ENCODE peak calls at places on chromosomes 13 and 19, in six cellular contexts. X, A, K, L, S and M are unnamed samples.

GRCh38 chr19:2613507-2614295 is 88.8 kb downstream of the GNG7 start:
- DNase-seq in X (no peak), A (peak; percentile 29), K (peak; percentile 66), L (peak; percentile 50), S (peak; percentile 12), M (peak; percentile 59)

GRCh38 chr13:106568225-106569003 is 477 bp upstream of the ARGLU1 start:
- DNase-seq in X (no peak), A (no peak), K (no peak), L (no peak), S (no peak), M (no peak)

GRCh38 chr13:41199526-41199925 is 5.2 kb upstream of the KBTBD7 start:
- DNase-seq in X (no peak), A (no peak), K (no peak), L (no peak), S (no peak), M (no peak)

GRCh38 chr19:30690935-30691505 is 318.8 kb downstream of the ZNF536 start:
- DNase-seq in X (no peak), A (no peak), K (no peak), L (no peak), S (no peak), M (no peak)

GRCh38 chr13:69618393-69618792 is 489.2 kb upstream of the ATXN8OS start:
- DNase-seq in X (no peak), A (no peak), K (no peak), L (no peak), S (no peak), M (no peak)

GRCh38 chr13:66748712-66749111 is 481.4 kb downstream of the PCDH9 start:
- DNase-seq in X (no peak), A (no peak), K (no peak), L (no peak), S (no peak), M (no peak)

GRCh38 chr19:54549224-54549623 is 24.4 kb upstream of the LILRA2 start:
- DNase-seq in X (no peak), A (no peak), K (no peak), L (no peak), S (no peak), M (no peak)

GRCh38 chr19:35154535-35155406 is at the start of gene FXYD5:
- DNase-seq in X (peak; percentile 27), A (peak; percentile 72), K (no peak), L (peak; percentile 77), S (peak; percentile 80), M (peak; percentile 85)

GRCh38 chr13:41622545-41623429 is 165.4 kb downstream of the RGCC start:
- DNase-seq in X (no peak), A (no peak), K (no peak), L (no peak), S (peak; percentile 59), M (no peak)

GRCh38 chr13:28744091-28744536 is 25.3 kb upstream of the SLC46A3 start:
- DNase-seq in X (no peak), A (no peak), K (no peak), L (no peak), S (peak; percentile 80), M (peak; percentile 71)

GRCh38 chr13:33051632-33052031 is 35.4 kb downstream of the KL start:
- DNase-seq in X (no peak), A (no peak), K (no peak), L (no peak), S (no peak), M (no peak)

GRCh38 chr13:51999525-51999924 is 11.7 kb downstream of the ATP7B start:
- DNase-seq in X (no peak), A (peak; percentile 72), K (peak; percentile 60), L (no peak), S (peak; percentile 25), M (peak; percentile 71)

GRCh38 chr13:51937320-51938290 is 73.6 kb downstream of the ATP7B start:
- DNase-seq in X (no peak), A (no peak), K (no peak), L (no peak), S (no peak), M (no peak)

GRCh38 chr13:95535243-95535642 is 17.3 kb upstream of the CLDN10 start:
- DNase-seq in X (no peak), A (no peak), K (no peak), L (no peak), S (peak; percentile 73), M (no peak)

GRCh38 chr19:33398361-33399060 is 25.0 kb downstream of the CEBPG start:
- DNase-seq in X (no peak), A (no peak), K (no peak), L (no peak), S (no peak), M (peak; percentile 35)

GRCh38 chr19:6765738-6766356 is 1.4 kb downstream of the SH2D3A start:
- DNase-seq in X (no peak), A (no peak), K (no peak), L (peak; percentile 95), S (no peak), M (no peak)

GRCh38 chr19:39969681-39970423 is 1.1 kb upstream of the PSMC4 start:
- DNase-seq in X (no peak), A (no peak), K (no peak), L (no peak), S (no peak), M (no peak)

GRCh38 chr19:45467456-45468158 is at the start of gene FOSB:
- DNase-seq in X (peak; percentile 87), A (peak; percentile 95), K (peak; percentile 95), L (peak; percentile 94), S (peak; percentile 92), M (peak; percentile 96)

GRCh38 chr19:8210660-8211101 is 1.5 kb downstream of the CERS4 start:
- DNase-seq in X (no peak), A (no peak), K (no peak), L (no peak), S (no peak), M (no peak)

GRCh38 chr13:58369941-58370340 is 738.4 kb downstream of the PCDH17 start:
- DNase-seq in X (no peak), A (no peak), K (no peak), L (no peak), S (no peak), M (no peak)

GRCh38 chr19:33209844-33210230 is 15.7 kb downstream of the LRP3 start:
- DNase-seq in X (no peak), A (no peak), K (no peak), L (no peak), S (no peak), M (no peak)

GRCh38 chr13:92808007-92808406 is 418.6 kb upstream of the GPC6 start:
- DNase-seq in X (no peak), A (no peak), K (no peak), L (no peak), S (peak; percentile 45), M (no peak)

GRCh38 chr13:92806215-92806614 is 420.4 kb upstream of the GPC6 start:
- DNase-seq in X (no peak), A (no peak), K (no peak), L (no peak), S (no peak), M (no peak)

GRCh38 chr13:92805766-92806165 is 420.8 kb upstream of the GPC6 start:
- DNase-seq in X (no peak), A (no peak), K (no peak), L (no peak), S (no peak), M (no peak)

GRCh38 chr13:92804926-92805325 is 421.7 kb upstream of the GPC6 start:
- DNase-seq in X (no peak), A (no peak), K (no peak), L (no peak), S (no peak), M (no peak)

DNA sequence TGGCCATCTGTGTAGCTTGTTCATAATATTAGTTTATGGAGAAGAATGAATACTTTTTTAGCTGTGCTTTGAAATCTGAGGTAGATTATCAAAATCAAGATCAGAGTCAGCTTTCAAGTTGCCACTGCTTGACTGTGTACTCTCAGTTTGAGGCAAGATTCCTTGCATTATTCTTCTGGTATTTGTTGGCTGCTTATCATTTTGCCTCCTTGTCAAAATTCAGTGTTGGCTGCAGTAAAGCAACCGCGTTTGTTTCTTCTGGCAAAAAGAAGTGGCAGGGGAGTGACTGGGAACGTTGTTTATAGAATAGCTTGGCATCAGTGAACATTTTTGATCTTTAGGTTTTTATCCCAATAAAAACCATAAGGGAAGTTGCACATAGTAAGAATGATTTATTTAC is 419.3 kb upstream of the GPC6 start:
- DNase-seq in X (no peak), A (no peak), K (no peak), L (no peak), S (peak; percentile 26), M (no peak)
- H3K4me3 ChIP-seq in X (no peak overlapping the region), A (no peak overlapping the region), K (no peak overlapping the region), L (no peak overlapping the region), S (no peak overlapping the region), M (no peak overlapping the region)

GRCh38 chr19:50058425-50058824 is 32.6 kb downstream of the ZNF473 start:
- DNase-seq in X (no peak), A (no peak), K (no peak), L (no peak), S (no peak), M (no peak)
- H3K4me3 ChIP-seq in X (no peak overlapping the region), A (no peak overlapping the region), K (no peak overlapping the region), L (no peak overlapping the region), S (no peak overlapping the region), M (no peak overlapping the region)

DNA sequence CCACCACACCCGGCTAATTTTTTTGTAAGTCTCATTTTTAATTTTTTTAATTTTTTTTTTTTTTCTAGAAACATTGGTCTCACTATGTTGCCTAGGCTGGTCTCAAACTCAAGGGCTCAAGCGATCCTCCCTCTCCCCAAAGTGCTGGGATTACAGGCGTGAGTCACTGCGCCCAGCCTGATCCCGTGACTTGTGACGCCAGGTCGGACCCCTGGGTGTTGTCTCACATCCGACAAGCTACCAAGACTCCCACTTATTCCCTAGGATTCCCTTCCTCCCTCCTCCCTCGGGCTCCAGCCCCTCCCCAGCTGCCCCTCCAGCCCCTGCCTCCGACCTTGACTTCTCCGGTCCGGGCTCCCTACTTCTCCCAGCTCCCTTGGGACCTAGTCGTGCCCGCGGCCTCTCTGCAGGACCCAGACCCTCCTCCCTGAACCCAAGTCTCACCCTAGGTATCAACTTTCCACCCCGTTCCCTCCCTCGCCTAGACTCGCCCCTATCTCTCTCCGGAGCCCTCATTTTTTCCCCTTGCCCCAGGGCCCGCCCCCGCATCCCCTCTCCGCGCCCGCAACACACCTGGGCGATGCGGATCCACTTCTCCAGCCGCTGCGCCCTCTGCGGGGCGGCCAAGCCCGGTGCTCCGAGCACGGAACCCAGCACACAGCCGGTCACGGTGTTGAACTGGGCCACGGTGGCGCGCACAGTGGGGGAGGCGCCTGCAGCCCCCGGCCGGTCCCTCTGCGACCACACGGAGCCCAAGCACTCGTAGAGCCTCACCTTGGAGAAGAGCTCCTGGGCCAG is 13.1 kb downstream of the RGL3 start:
- DNase-seq in X (no peak), A (no peak), K (no peak), L (no peak), S (no peak), M (no peak)
- H3K4me3 ChIP-seq in X (no peak overlapping the region), A (no peak overlapping the region), K (no peak overlapping the region), L (no peak overlapping the region), S (no peak overlapping the region), M (no peak overlapping the region)

DNA sequence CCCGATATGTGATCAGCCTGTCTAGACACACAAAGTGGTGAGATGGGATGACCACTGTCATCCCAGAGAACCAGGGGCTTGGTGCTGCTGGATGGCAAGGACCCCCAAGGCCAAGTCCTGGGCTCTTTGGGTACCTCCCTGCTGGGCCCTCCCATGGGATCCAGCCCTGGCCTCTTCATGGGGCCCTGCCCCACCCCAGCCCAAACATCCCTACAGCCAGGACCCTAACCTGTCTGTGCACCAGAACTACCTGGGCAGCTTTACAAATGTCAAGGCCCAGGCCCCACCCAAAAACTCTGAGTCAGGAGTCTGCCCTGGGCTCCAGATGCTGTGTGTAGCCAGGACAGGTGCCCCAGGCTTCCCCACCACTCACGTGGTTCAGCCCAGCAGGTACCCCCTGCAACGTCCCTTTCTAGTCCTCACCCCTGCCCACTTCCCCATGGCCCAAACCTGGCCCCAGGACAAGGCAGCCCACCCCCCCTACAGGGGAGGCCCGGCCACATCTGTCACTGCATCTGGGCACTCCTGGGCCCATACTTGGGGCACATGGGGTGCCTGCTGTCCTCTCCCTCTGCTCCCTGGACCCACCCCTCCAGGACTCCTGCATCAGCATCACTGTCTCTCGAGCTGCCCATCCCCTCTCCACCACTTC is 233.5 kb downstream of the TUBA3C start:
- DNase-seq in X (no peak), A (no peak), K (no peak), L (no peak), S (no peak), M (no peak)
- H3K4me3 ChIP-seq in X (no peak overlapping the region), A (no peak overlapping the region), K (no peak overlapping the region), L (no peak overlapping the region), S (no peak overlapping the region), M (no peak overlapping the region)